ENCODE peak calls at places on chromosomes 13 and 19, in five cellular contexts. E, D, C, M and V are unnamed samples.

GRCh38 chr13:99132295-99132835 is 68.3 kb upstream of the UBAC2 start:
- DNase-seq in D (no peak), M (no peak), C (no peak), E (no peak), V (no peak)

GRCh38 chr19:27392027-27392632 is 1820.8 kb downstream of the UQCRFS1 start:
- DNase-seq in C (no peak), M (no peak), D (no peak), E (peak), V (no peak)

GRCh38 chr13:20873348-20873747 is 29.2 kb downstream of the XPO4 start:
- DNase-seq in M (peak), C (no peak), D (no peak), E (no peak), V (peak)

GRCh38 chr13:34764246-34764645 is 177.8 kb upstream of the NBEA start:
- DNase-seq in M (no peak), E (no peak), C (no peak), D (no peak), V (no peak)

GRCh38 chr13:29411493-29411892 is 184.0 kb downstream of the SLC7A1 start:
- DNase-seq in M (peak), E (no peak), D (no peak), C (no peak), V (peak)

GRCh38 chr19:40398417-40399056 is 8.6 kb upstream of the HIPK4 start:
- DNase-seq in C (no peak), E (peak), M (no peak), D (peak), V (no peak)

GRCh38 chr19:51788936-51789795 is 5.8 kb upstream of the FPR3 start:
- DNase-seq in D (no peak), C (no peak), M (peak), E (no peak), V (peak)

GRCh38 chr13:34044041-34044440 is 226.1 kb downstream of the RFC3 start:
- DNase-seq in C (no peak), M (no peak), D (no peak), E (no peak), V (peak)

GRCh38 chr13:43835701-43836100 is 43.8 kb downstream of the CCDC122 start:
- DNase-seq in D (no peak), E (no peak), C (no peak), M (peak), V (no peak)

GRCh38 chr19:14337510-14337909 is 43.7 kb upstream of the ADGRE5 start:
- DNase-seq in D (peak), C (no peak), M (peak), E (no peak), V (no peak)

GRCh38 chr19:16191216-16191908 is 6.2 kb downstream of the FAM32A start:
- DNase-seq in C (no peak), E (no peak), M (no peak), D (no peak), V (no peak)

GRCh38 chr13:49545661-49546060 is 39.7 kb downstream of the RCBTB1 start:
- DNase-seq in M (no peak), E (no peak), C (no peak), D (no peak), V (no peak)

GRCh38 chr19:52901842-52902241 is 4.4 kb upstream of the ZNF320 start:
- DNase-seq in C (no peak), D (no peak), M (no peak), E (no peak), V (no peak)

GRCh38 chr19:29665826-29666633 is 769 bp downstream of the PLEKHF1 start:
- DNase-seq in C (no peak), M (peak), D (no peak), E (no peak), V (peak)

GRCh38 chr13:111284579-111284978 is 35.9 kb upstream of the TEX29 start:
- DNase-seq in D (no peak), E (no peak), M (no peak), C (no peak), V (no peak)

GRCh38 chr19:10625003-10625761 is at the start of gene SLC44A2:
- DNase-seq in C (no peak), M (peak), D (no peak), E (no peak), V (peak)

GRCh38 chr13:91721413-91721812 is 323.0 kb downstream of the GPC5 start:
- DNase-seq in C (no peak), D (no peak), M (no peak), E (no peak), V (no peak)

GRCh38 chr13:44244288-44244687 is 129.3 kb upstream of the SERP2 start:
- DNase-seq in M (peak), C (peak), D (no peak), E (no peak), V (peak)

GRCh38 chr19:40627486-40628279 is 26.5 kb downstream of the LTBP4 start:
- DNase-seq in D (no peak), M (no peak), E (no peak), C (no peak), V (no peak)

GRCh38 chr13:31846984-31847752 is 107.8 kb downstream of the RXFP2 start:
- DNase-seq in D (no peak), M (peak), C (no peak), E (no peak), V (no peak)

GRCh38 chr19:8017808-8018207 is 12.4 kb upstream of the ELAVL1 start:
- DNase-seq in D (no peak), C (no peak), E (peak), M (no peak), V (no peak)

GRCh38 chr19:2084993-2085720 is 11.0 kb downstream of the MOB3A start:
- DNase-seq in M (peak), E (peak), C (no peak), D (peak), V (peak)

GRCh38 chr19:46700704-46701103 is 16.2 kb downstream of the PRKD2 start:
- DNase-seq in M (no peak), D (no peak), C (no peak), E (no peak), V (no peak)

GRCh38 chr19:39021063-39021462 is 11.3 kb downstream of the FBXO27 start:
- DNase-seq in E (no peak), C (no peak), M (no peak), D (no peak), V (no peak)

GRCh38 chr19:2054763-2055162 is 3.7 kb upstream of the MKNK2 start:
- DNase-seq in D (no peak), C (no peak), E (no peak), M (no peak), V (no peak)

GRCh38 chr13:77042566-77043177 is 15.7 kb upstream of the FBXL3 start:
- DNase-seq in M (no peak), E (no peak), D (no peak), C (no peak), V (no peak)

GRCh38 chr19:12828494-12828893 is 5.9 kb downstream of the RTBDN start:
- DNase-seq in C (no peak), D (no peak), E (no peak), M (peak), V (no peak)

GRCh38 chr13:28031220-28031903 is 42.9 kb upstream of the URAD start:
- DNase-seq in M (no peak), C (no peak), D (no peak), E (no peak), V (no peak)

GRCh38 chr13:46053162-46054012 is 841 bp upstream of the ZC3H13 start:
- DNase-seq in E (no peak), C (no peak), D (no peak), M (no peak), V (no peak)

GRCh38 chr13:23212621-23213020 is 31.8 kb downstream of the SGCG start:
- DNase-seq in M (no peak), E (no peak), D (no peak), C (no peak), V (no peak)